ENCODE peak calls at places on chromosomes 2 and 18, in eight cellular contexts. P is dorsolateral prefrontal cortex, H is lower lobe of right lung, N is iPS DF 6.9, I is adrenal gland, C is suprapubic skin, Y is K562, F is cardiac muscle cell. T is an unnamed sample. For H3K27me3, the result is how much of the 10 kb centered on the place peaks cover.

GRCh38 chr2:213848631-213849030 is 562.2 kb upstream of the VWC2L start:
- DNase-seq in P (no peak), H (no peak), N (no peak), I (no peak), C (no peak), Y (no peak), F (peak), T (no peak)

GRCh38 chr18:35178260-35178659 is 62.6 kb upstream of the ZNF397 start:
- DNase-seq in P (no peak), H (no peak), N (no peak), I (peak), C (no peak), Y (no peak), F (peak), T (no peak)

GRCh38 chr18:72470391-72470790 is 73.8 kb downstream of the CBLN2 start:
- DNase-seq in P (no peak), H (no peak), N (no peak), I (no peak), C (no peak), Y (no peak), F (peak), T (no peak)

GRCh38 chr2:227862741-227863588 is 8.5 kb upstream of the DAW1 start:
- DNase-seq in P (no peak), H (no peak), N (no peak), I (no peak), C (no peak), Y (no peak), F (peak), T (no peak)

GRCh38 chr2:169302364-169302763 is 60.0 kb downstream of the LRP2 start:
- DNase-seq in P (no peak), H (no peak), N (no peak), I (no peak), C (no peak), Y (no peak), F (no peak), T (no peak)

GRCh38 chr18:9404565-9405060 is 70.0 kb downstream of the TWSG1 start:
- DNase-seq in P (no peak), H (no peak), N (no peak), I (no peak), C (no peak), Y (peak), F (peak), T (no peak)

GRCh38 chr2:55616509-55617159 is 788 bp downstream of the PPP4R3B start:
- DNase-seq in P (no peak), H (no peak), N (no peak), I (peak), C (no peak), Y (peak), F (peak), T (no peak)

GRCh38 chr2:241702155-241702404 is 241 bp downstream of the ING5 start:
- DNase-seq in P (no peak), H (no peak), N (no peak), I (peak), C (no peak), Y (peak), F (no peak), T (peak)

GRCh38 chr2:62305421-62306176 is 109.7 kb downstream of the B3GNT2 start:
- DNase-seq in P (no peak), H (no peak), N (no peak), I (no peak), C (no peak), Y (no peak), F (no peak), T (no peak)

GRCh38 chr2:178584666-178585065 is 104.4 kb downstream of the PLEKHA3 start:
- DNase-seq in P (no peak), H (no peak), N (no peak), I (no peak), C (no peak), Y (no peak), F (no peak), T (no peak)

GRCh38 chr2:218856168-218856895 is 3.3 kb upstream of the WNT6 start:
- DNase-seq in P (no peak), H (no peak), N (no peak), I (no peak), C (peak), Y (no peak), F (no peak), T (no peak)

GRCh38 chr2:118047273-118047898 is 33.5 kb upstream of the CCDC93 start:
- DNase-seq in P (no peak), H (no peak), N (no peak), I (no peak), C (no peak), Y (no peak), F (peak), T (no peak)

GRCh38 chr2:55779459-55780421 is 86.1 kb upstream of the PNPT1 start:
- DNase-seq in P (no peak), H (no peak), N (no peak), I (peak), C (no peak), Y (no peak), F (peak), T (no peak)

GRCh38 chr2:56626927-56627326 is 443.1 kb downstream of the CCDC85A start:
- DNase-seq in P (no peak), H (no peak), N (no peak), I (no peak), C (no peak), Y (no peak), F (no peak), T (no peak)

GRCh38 chr18:34947711-34948125 is 93.5 kb upstream of the MAPRE2 start:
- DNase-seq in P (no peak), H (no peak), N (no peak), I (no peak), C (no peak), Y (no peak), F (peak), T (no peak)

GRCh38 chr2:100875516-100876230 is 55.7 kb downstream of the NPAS2 start:
- DNase-seq in P (no peak), H (no peak), N (no peak), I (no peak), C (no peak), Y (no peak), F (no peak), T (no peak)

GRCh38 chr2:127577503-127577902 is 42.0 kb downstream of the MYO7B start:
- DNase-seq in P (peak), H (no peak), N (no peak), I (no peak), C (no peak), Y (no peak), F (no peak), T (peak)

GRCh38 chr2:26562811-26563645 is 78.1 kb downstream of the CIB4 start:
- DNase-seq in P (peak), H (no peak), N (no peak), I (no peak), C (peak), Y (no peak), F (peak), T (no peak)

GRCh38 chr18:61333746-61334490 is 688 bp downstream of the CDH20 start:
- DNase-seq in P (peak), H (no peak), N (no peak), I (no peak), C (no peak), Y (no peak), F (peak), T (peak)

GRCh38 chr2:29314816-29315571 is 199.8 kb downstream of the CLIP4 start:
- DNase-seq in P (peak), H (peak), N (no peak), I (peak), C (no peak), Y (no peak), F (peak), T (no peak)

GRCh38 chr2:173522356-173522755 is 167.7 kb downstream of the CDCA7 start:
- DNase-seq in P (no peak), H (no peak), N (no peak), I (no peak), C (no peak), Y (no peak), F (no peak), T (no peak)

GRCh38 chr2:41836944-41837343 is 210.9 kb upstream of the PKDCC start:
- DNase-seq in P (no peak), H (no peak), N (no peak), I (no peak), C (no peak), Y (peak), F (peak), T (no peak)

GRCh38 chr2:98444436-98445166 is at the start of gene INPP4A:
- DNase-seq in P (peak), H (peak), N (peak), I (peak), C (peak), Y (peak), F (peak), T (peak)

GRCh38 chr2:21466528-21466927 is 342.8 kb downstream of the TDRD15 start:
- DNase-seq in P (no peak), H (no peak), N (no peak), I (no peak), C (no peak), Y (no peak), F (no peak), T (no peak)

GRCh38 chr18:74623047-74623816 is 25.6 kb downstream of the ZNF407 start:
- DNase-seq in P (peak), H (no peak), N (no peak), I (peak), C (no peak), Y (no peak), F (peak), T (no peak)

DNA sequence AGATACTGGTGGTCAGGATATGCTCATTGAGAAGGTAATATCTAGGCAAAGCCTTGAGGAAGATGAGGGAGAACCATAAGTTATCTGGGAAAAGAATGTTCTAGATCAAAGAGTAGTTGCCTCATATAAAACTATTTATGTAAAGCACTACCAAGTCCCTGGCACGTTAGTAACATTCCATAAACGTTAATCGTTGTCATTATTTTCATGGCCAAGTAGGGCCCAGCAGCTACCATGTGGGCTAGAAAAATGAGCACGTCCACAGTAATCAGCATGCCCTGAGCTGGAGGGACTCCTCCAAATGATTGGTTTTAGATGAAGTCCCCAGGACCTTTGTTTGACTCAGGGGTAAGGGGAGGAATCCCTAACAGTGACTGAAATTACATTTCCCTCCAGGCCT is 32.7 kb upstream of the AFTPH start:
- DNase-seq in P (no peak), H (no peak), N (no peak), I (no peak), C (no peak), Y (no peak), F (peak), T (no peak)
- H3K27me3 ChIP-seq in P (under half), H (under half), N (under half), I (under half), C (under half), Y (under half), F (under half), T (under half)

DNA sequence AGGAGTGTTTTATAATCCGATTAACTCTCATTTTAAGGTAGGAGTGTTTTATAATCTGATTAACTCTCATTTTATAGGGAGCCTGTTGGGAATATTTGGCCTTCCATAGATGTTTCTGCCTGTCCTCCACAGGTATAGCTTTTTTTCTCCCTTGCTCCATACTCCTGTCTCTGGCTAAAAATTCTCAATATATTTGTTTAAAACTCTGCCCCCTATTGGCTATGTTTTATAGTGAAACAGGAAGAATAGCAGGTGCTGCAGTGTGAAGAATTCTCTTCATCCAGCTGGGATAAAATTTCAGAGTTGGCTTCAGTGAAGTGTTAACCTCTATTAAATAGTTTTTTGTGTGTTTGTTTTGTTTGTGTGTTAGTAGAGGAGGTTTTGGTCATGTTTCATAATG is 1046.0 kb upstream of the TMEFF2 start:
- DNase-seq in P (no peak), H (no peak), N (peak), I (no peak), C (no peak), Y (peak), F (no peak), T (no peak)
- H3K27ac ChIP-seq in P (no peak), H (no peak), N (no peak), I (no peak), C (no peak), Y (no peak), F (no peak), T (no peak)

GRCh38 chr18:27033722-27034121 is 151.4 kb downstream of the CHST9 start:
- DNase-seq in P (no peak), H (no peak), N (no peak), I (no peak), C (no peak), Y (no peak), F (no peak), T (no peak)

DNA sequence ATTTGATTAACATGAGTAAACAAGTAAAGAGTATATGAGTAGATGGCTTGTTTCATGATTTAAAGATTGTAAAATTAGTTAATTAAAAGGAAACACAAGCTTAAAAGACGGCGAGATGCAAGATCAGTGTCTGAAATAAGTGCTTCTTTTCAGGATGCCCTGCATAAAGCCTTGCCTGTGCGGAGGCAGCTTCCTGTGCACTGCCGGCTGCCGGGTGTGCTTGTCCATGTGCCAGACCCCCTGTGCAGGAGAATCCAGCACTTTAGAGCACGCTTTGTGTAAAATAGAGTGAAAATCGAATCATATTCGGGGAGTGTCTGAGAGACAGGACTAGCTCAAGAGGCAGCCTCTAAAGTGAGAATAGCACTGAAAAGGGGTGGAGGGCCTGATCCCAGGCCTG is 154.7 kb downstream of the CHST9 start:
- DNase-seq in P (no peak), H (no peak), N (no peak), I (no peak), C (no peak), Y (no peak), F (no peak), T (no peak)
- H3K27me3 ChIP-seq in P (under half), H (under half), N (under half), I (under half), C (under half), Y (under half), F (under half), T (under half)

GRCh38 chr2:207676827-207677354 is 34.5 kb upstream of the CCNYL1 start:
- DNase-seq in P (no peak), H (no peak), N (no peak), I (no peak), C (no peak), Y (no peak), F (peak), T (no peak)
- H3K27ac ChIP-seq in P (peak), H (no peak), N (no peak), I (peak), C (no peak), Y (peak), F (peak), T (peak)

GRCh38 chr18:59219672-59220163 is at the start of gene GRP:
- DNase-seq in P (no peak), H (no peak), N (no peak), I (no peak), C (no peak), Y (no peak), F (no peak), T (no peak)
- H3K27me3 ChIP-seq in P (under half), H (half or more), N (half or more), I (under half), C (half or more), Y (under half), F (half or more), T (under half)

DNA sequence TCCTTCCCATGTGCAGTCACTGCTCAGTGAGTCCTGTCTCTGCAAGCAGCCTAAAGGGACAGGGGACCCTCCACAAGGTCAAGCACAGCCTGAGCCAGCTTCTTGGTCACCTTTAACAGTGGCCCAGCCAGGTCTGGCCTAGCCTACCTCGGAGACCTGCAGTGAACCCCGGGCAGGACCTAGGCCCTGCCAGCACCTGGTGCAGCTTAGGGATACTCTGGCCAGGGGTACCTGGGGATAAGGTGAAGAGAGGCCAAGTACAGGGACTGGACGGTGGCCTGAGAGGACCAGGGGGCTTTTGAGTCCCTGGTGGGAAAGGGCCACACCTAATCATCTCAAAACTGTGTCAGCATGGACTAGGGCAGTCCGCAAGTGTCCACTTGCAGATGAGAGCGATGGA is 67.8 kb downstream of the EMX1 start:
- DNase-seq in P (no peak), H (peak), N (no peak), I (no peak), C (no peak), Y (no peak), F (no peak), T (no peak)
- H3K27ac ChIP-seq in P (no peak), H (no peak), N (no peak), I (no peak), C (no peak), Y (no peak), F (peak), T (no peak)

GRCh38 chr18:79409313-79409712 is 13.6 kb downstream of the NFATC1 start:
- DNase-seq in P (no peak), H (no peak), N (no peak), I (no peak), C (peak), Y (no peak), F (no peak), T (no peak)
- H3K27me3 ChIP-seq in P (under half), H (under half), N (under half), I (under half), C (under half), Y (under half), F (under half), T (under half)

GRCh38 chr2:152335016-152335850 is at the start of gene FMNL2:
- DNase-seq in P (peak), H (peak), N (peak), I (peak), C (peak), Y (peak), F (peak), T (peak)
- H3K27ac ChIP-seq in P (peak), H (peak), N (no peak), I (peak), C (peak), Y (no peak), F (peak), T (peak)

T was measured in Peyer's patch.